ENCODE peak calls at places on chromosomes 3 and 15, in ten cellular contexts. I is IMR-90; Q is ascending aorta; K is MM.1S; O is dorsolateral prefrontal cortex; P is CD4-positive, CD25-positive, alpha-beta regulatory T cell; Z is heart right ventricle; M is tibial nerve; U is pancreas; X is right cardiac atrium. T is an unnamed sample.
A peak's percentile ranks its signal among the peaks of the same experiment; 100 is the strongest.

GRCh38 chr15:36779744-36780408 is 200.4 kb downstream of the CDIN1 start:
- DNase-seq in P (no peak), M (no peak), K (no peak), X (no peak), Q (no peak), U (no peak), O (no peak), I (no peak), Z (no peak), T (no peak)

GRCh38 chr15:78298983-78299301 is 467 bp downstream of the SKIC8 start:
- DNase-seq in O (no peak), M (no peak), Q (no peak), Z (no peak), U (no peak), K (peak; percentile 14), P (no peak), I (peak; percentile 20), X (no peak), T (no peak)

GRCh38 chr3:82509106-82509842 is 747.8 kb upstream of the GBE1 start:
- DNase-seq in M (no peak), Q (no peak), Z (no peak), O (no peak), P (no peak), X (no peak), K (no peak), U (peak; percentile 43), I (no peak), T (no peak)

GRCh38 chr3:44321335-44321734 is 17.2 kb upstream of the TCAIM start:
- DNase-seq in O (no peak), X (no peak), I (no peak), M (no peak), Q (no peak), K (no peak), P (no peak), U (no peak), Z (no peak), T (no peak)

GRCh38 chr15:58440181-58440910 is 8.6 kb downstream of the LIPC start:
- DNase-seq in M (peak; percentile 28), K (no peak), P (no peak), X (no peak), Z (no peak), I (peak; percentile 46), U (no peak), Q (peak; percentile 65), O (no peak), T (no peak)

GRCh38 chr3:13621381-13622221 is 72.7 kb downstream of the FBLN2 start:
- DNase-seq in X (peak; percentile 82), U (no peak), K (no peak), M (no peak), O (peak; percentile 41), I (no peak), Z (no peak), P (peak; percentile 9), Q (no peak), T (no peak)

GRCh38 chr3:136513367-136513766 is 238.8 kb downstream of the STAG1 start:
- DNase-seq in I (no peak), O (no peak), X (no peak), Z (no peak), U (no peak), M (no peak), Q (no peak), P (no peak), K (no peak), T (no peak)

GRCh38 chr3:42063886-42064285 is 27.3 kb upstream of the TRAK1 start:
- DNase-seq in M (no peak), P (no peak), U (no peak), Q (no peak), O (no peak), X (no peak), K (no peak), I (peak; percentile 79), Z (no peak), T (no peak)

GRCh38 chr15:87348746-87349145 is 907.8 kb downstream of the NTRK3 start:
- DNase-seq in M (no peak), Z (no peak), X (no peak), U (no peak), O (no peak), P (no peak), I (peak; percentile 76), K (no peak), Q (no peak), T (no peak)

GRCh38 chr3:190807719-190808375 is 54.6 kb downstream of the GMNC start:
- DNase-seq in P (no peak), O (no peak), U (peak; percentile 96), M (no peak), Z (peak; percentile 77), I (no peak), Q (no peak), K (no peak), X (peak; percentile 87), T (no peak)

GRCh38 chr3:141795311-141795710 is 32.1 kb downstream of the GRK7 start:
- DNase-seq in U (no peak), O (no peak), M (no peak), Z (no peak), K (no peak), X (no peak), I (no peak), P (no peak), Q (no peak), T (no peak)

DNA sequence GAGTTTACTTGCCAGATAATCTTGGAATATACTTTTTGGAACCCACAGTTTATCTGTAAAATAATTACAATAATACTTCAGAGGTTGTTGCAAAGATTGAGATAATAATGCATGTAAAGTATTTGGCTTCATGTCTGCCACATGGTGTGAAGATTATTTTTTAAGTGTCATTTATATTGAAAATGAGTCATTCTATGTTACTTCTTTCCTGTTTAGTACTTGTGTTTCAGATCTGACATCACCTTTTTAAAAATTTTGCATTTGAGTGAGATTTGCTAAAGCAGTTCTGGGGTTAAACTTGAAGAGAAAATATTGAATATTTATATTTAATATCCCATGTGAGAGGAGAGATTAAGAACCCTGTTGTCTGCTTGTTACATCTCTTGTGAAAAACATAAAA is 31.2 kb downstream of the IQGAP1 start:
- DNase-seq in Z (no peak), O (no peak), I (no peak), Q (no peak), X (no peak), M (no peak), U (no peak), P (peak; percentile 42), K (no peak), T (no peak)
- H3K27ac ChIP-seq in Z (peak overlapping the region; percentile 22), O (peak overlapping the region; percentile 73), I (no peak overlapping the region), Q (peak overlapping the region; percentile 77), X (no peak overlapping the region), M (peak overlapping the region; percentile 86), U (no peak overlapping the region), P (peak overlapping the region; percentile 65), K (no peak overlapping the region), T (peak overlapping the region; percentile 76)

GRCh38 chr15:99716540-99716939 is 16.7 kb downstream of the LYSMD4 start:
- DNase-seq in I (no peak), Z (no peak), M (no peak), Q (no peak), K (no peak), O (no peak), X (no peak), U (no peak), P (no peak), T (no peak)
- H3K4me3 ChIP-seq in I (no peak overlapping the region), Z (peak overlapping the region; percentile 2), M (no peak overlapping the region), Q (no peak overlapping the region), K (no peak overlapping the region), O (no peak overlapping the region), X (no peak overlapping the region), U (no peak overlapping the region), P (no peak overlapping the region), T (peak overlapping the region; percentile 48)

GRCh38 chr15:52099654-52100272 is 12.8 kb downstream of the BCL2L10 start:
- DNase-seq in X (no peak), Z (no peak), I (no peak), Q (no peak), M (no peak), P (no peak), O (no peak), U (no peak), K (no peak), T (no peak)
- H3K27ac ChIP-seq in X (no peak overlapping the region), Z (no peak overlapping the region), I (no peak overlapping the region), Q (no peak overlapping the region), M (no peak overlapping the region), P (no peak overlapping the region), O (no peak overlapping the region), U (no peak overlapping the region), K (no peak overlapping the region), T (no peak overlapping the region)

GRCh38 chr15:43775411-43775965 is 1.3 kb downstream of the ELL3 start:
- DNase-seq in I (peak; percentile 58), X (no peak), Z (no peak), K (no peak), P (no peak), O (no peak), U (no peak), M (no peak), Q (peak; percentile 72), T (no peak)

GRCh38 chr15:43776718-43777292 is at the start of gene ELL3:
- DNase-seq in X (peak; percentile 92), Z (peak; percentile 83), U (peak; percentile 89), O (peak; percentile 51), K (peak; percentile 52), Q (peak; percentile 88), M (peak; percentile 61), I (peak; percentile 59), P (peak; percentile 86), T (no peak)

GRCh38 chr15:43777293-43777819 is 590 bp upstream of the ELL3 start:
- DNase-seq in U (peak; percentile 86), I (peak; percentile 55), P (peak; percentile 89), M (peak; percentile 78), X (peak; percentile 90), Z (peak; percentile 75), K (peak; percentile 65), O (no peak), Q (peak; percentile 91), T (no peak)

GRCh38 chr15:43774062-43774461 is 2.7 kb downstream of the ELL3 start:
- DNase-seq in O (no peak), K (no peak), P (no peak), U (no peak), Q (no peak), X (no peak), Z (no peak), M (no peak), I (no peak), T (no peak)

GRCh38 chr15:43776101-43776717 is 557 bp downstream of the ELL3 start:
- DNase-seq in O (no peak), M (no peak), Z (no peak), Q (no peak), U (peak; percentile 70), X (peak; percentile 67), K (no peak), I (no peak), P (no peak), T (no peak)
- H3K4me3 ChIP-seq in O (peak overlapping the region; percentile 73), M (peak overlapping the region; percentile 61), Z (peak overlapping the region; percentile 48), Q (peak overlapping the region; percentile 73), U (peak overlapping the region; percentile 35), X (peak overlapping the region; percentile 75), K (peak overlapping the region; percentile 60), I (peak overlapping the region; percentile 74), P (no peak overlapping the region), T (peak overlapping the region; percentile 81)

DNA sequence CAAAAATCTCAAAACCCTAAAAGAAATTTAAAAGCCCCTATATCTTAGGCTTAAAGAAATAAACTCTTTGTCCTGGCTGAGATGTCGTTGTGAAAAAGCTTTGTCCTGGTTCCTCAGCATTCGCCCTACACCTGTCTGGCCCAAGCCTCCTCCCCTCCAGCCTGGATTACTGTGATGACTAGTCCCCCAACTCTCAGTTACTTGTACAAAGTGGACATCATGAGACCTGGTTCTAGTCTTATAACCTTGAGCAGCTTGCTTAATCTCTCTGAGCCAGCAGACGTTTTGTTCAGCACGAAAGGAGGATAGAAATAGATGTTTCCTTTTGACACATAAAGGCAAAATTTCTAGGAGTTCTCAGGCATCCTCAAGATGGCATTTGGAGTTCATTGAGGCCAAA is 51.6 kb downstream of the FILIP1L start:
- DNase-seq in M (no peak), O (no peak), Z (no peak), U (no peak), X (no peak), K (no peak), Q (no peak), P (no peak), I (no peak), T (no peak)
- H3K27ac ChIP-seq in M (no peak overlapping the region), O (no peak overlapping the region), Z (no peak overlapping the region), U (no peak overlapping the region), X (no peak overlapping the region), K (no peak overlapping the region), Q (no peak overlapping the region), P (no peak overlapping the region), I (peak overlapping the region; percentile 12), T (no peak overlapping the region)